ENCODE peak calls at places on chromosomes 12 and 14, in five cellular contexts. W is tibial artery, P is transverse colon, F is psoas muscle, Q is PC-3. V is an unnamed sample. For H3K4me1 and H3K9me3, the result is how much of the 10 kb centered on the place peaks cover.

GRCh38 chr14:63276492-63277342 is 42.0 kb downstream of the GPHB5 start:
- DNase-seq in W (no peak), P (no peak), F (no peak), Q (peak), V (peak)

GRCh38 chr12:546920-547845 is 87.4 kb downstream of the B4GALNT3 start:
- DNase-seq in W (no peak), P (peak), F (peak), Q (peak), V (peak)

GRCh38 chr12:113204806-113205205 is 16.5 kb upstream of the TPCN1 start:
- DNase-seq in W (no peak), P (no peak), F (no peak), Q (no peak), V (no peak)

GRCh38 chr12:94678849-94679248 is 28.5 kb upstream of the TMCC3 start:
- DNase-seq in W (no peak), P (peak), F (no peak), Q (no peak), V (no peak)

GRCh38 chr12:123945441-123946151 is 27.0 kb downstream of the CCDC92 start:
- DNase-seq in W (no peak), P (no peak), F (no peak), Q (no peak), V (no peak)

GRCh38 chr12:97235102-97235501 is 227.5 kb upstream of the RMST start:
- DNase-seq in W (no peak), P (no peak), F (no peak), Q (no peak), V (no peak)

GRCh38 chr12:8899835-8900234 is 14.5 kb upstream of the PHC1 start:
- DNase-seq in W (no peak), P (no peak), F (no peak), Q (no peak), V (peak)

GRCh38 chr12:4824415-4824814 is 85.3 kb upstream of the KCNA1 start:
- DNase-seq in W (no peak), P (no peak), F (no peak), Q (peak), V (no peak)

GRCh38 chr12:52004042-52004648 is 2.6 kb upstream of the TAMALIN start:
- DNase-seq in W (peak), P (peak), F (peak), Q (peak), V (no peak)

GRCh38 chr14:21191261-21191808 is 35.5 kb upstream of the OR5AU1 start:
- DNase-seq in W (no peak), P (no peak), F (no peak), Q (no peak), V (no peak)

DNA sequence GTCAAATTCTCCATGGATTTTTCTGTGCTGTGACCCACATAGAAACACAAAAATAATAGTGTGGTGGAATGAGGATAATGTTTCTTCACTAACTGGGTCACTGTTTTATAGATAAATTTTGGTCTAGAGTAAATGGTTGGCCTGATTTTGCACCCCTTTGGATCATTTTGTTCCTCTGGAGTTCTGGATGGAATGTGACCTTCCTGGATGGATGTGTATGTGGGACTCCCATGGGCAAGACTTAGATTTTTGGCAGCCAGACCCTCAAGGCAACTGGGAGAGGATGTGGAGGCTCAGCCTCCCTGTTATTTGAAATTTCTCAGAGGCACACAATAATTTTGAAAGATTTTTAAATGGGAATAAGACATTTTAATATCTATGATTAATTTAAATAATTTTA is 52.8 kb upstream of the RNU6-8 start:
- DNase-seq in W (no peak), P (no peak), F (no peak), Q (no peak), V (no peak)
- H3K27ac ChIP-seq in W (peak), P (no peak), F (no peak), Q (no peak), V (no peak)

GRCh38 chr12:66902020-66902419 is 223.1 kb upstream of the GRIP1 start:
- DNase-seq in W (no peak), P (no peak), F (no peak), Q (no peak), V (no peak)
- H3K4me1 ChIP-seq in W (under half), P (under half), F (under half), Q (under half), V (half or more)

GRCh38 chr12:115146453-115146852 is 462.5 kb upstream of the TBX3 start:
- DNase-seq in W (no peak), P (no peak), F (no peak), Q (no peak), V (no peak)
- H3K9me3 ChIP-seq in W (under half), P (under half), F (under half), Q (under half), V (under half)

DNA sequence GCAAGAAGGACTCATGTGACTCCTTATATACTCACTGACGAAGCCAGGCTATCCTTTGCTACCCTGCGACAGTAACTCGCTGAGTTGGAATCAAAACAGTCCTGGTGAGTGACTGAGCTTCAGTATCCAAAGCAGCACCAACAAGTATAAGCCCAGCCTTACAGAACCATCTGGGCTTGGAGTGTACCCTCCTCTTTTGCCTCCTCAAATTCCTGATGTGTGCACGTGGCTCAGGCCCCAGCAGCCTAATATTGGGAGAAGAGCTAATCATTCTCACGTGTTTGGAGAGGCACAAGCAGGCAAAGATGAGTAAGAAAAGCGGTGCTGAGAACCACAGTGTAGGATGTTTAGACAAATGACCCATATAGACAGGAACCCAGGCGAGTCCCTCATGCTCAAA is 34.4 kb downstream of the PPTC7 start:
- DNase-seq in W (no peak), P (no peak), F (no peak), Q (no peak), V (no peak)
- H3K27ac ChIP-seq in W (no peak), P (peak), F (peak), Q (no peak), V (no peak)

GRCh38 chr12:109466821-109467220 is 10.3 kb downstream of the KCTD10 start:
- DNase-seq in W (no peak), P (no peak), F (no peak), Q (no peak), V (no peak)

GRCh38 chr12:109462868-109463692 is 14.0 kb downstream of the KCTD10 start:
- DNase-seq in W (peak), P (peak), F (peak), Q (peak), V (no peak)

GRCh38 chr12:109466305-109466704 is 10.8 kb downstream of the KCTD10 start:
- DNase-seq in W (no peak), P (no peak), F (no peak), Q (no peak), V (no peak)

GRCh38 chr12:109463776-109464175 is 13.3 kb downstream of the KCTD10 start:
- DNase-seq in W (no peak), P (no peak), F (no peak), Q (no peak), V (no peak)

DNA sequence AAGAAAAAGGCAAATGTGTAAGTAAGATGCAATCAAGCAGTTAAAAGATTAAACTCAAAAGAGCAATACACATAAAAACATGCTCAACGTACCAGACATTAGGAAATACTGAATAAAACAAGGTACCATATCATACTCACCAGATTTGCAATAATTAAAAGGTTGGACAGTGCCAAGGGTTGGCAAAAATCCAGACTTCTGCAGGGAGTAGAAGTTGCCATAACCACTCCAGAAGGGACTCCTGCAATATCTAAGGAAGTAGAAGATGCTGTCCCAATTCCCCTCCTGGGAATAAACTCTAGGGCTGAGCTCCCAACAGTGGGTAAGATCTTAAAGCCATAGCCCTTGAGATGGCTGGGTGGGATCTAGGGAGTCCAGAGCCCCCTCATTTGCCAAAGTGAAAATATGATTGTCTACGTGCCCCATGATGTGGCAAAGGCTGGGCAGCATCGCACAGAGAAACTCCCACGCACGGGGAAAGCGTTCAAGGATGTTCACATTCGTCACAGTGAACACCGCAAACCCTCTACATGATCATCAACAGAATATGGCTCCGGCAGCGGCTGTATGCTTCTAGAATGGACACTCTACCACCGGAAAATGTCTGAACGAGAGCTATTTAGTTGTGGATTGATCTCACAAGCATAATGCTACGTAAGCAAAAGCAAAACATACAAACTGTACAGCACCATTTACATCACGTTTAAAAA is 12.3 kb downstream of the KCTD10 start:
- DNase-seq in W (no peak), P (no peak), F (no peak), Q (no peak), V (no peak)
- H3K4me1 ChIP-seq in W (half or more), P (half or more), F (half or more), Q (under half), V (under half)

GRCh38 chr14:85187521-85187920 is 342.4 kb upstream of the FLRT2 start:
- DNase-seq in W (no peak), P (no peak), F (no peak), Q (peak), V (no peak)
- H3K9me3 ChIP-seq in W (under half), P (under half), F (under half), Q (under half), V (under half)

GRCh38 chr14:24399981-24400718 is 1.3 kb downstream of the NYNRIN start:
- DNase-seq in W (peak), P (no peak), F (no peak), Q (no peak), V (no peak)
- H3K27ac ChIP-seq in W (peak), P (peak), F (no peak), Q (no peak), V (no peak)